ENCODE peak calls at places on chromosomes 5 and 9, in seven cellular contexts. A is lower leg skin, I is GM12878, S is tibial nerve, B is breast epithelium, G is heart left ventricle, J is Peyer's patch. W is an unnamed sample.

GRCh38 chr5:171580506-171581265 is 161.2 kb downstream of the FGF18 start:
- DNase-seq in J (no peak), I (no peak), A (no peak), B (no peak), S (no peak), G (no peak), W (peak; percentile 23)

GRCh38 chr9:14563902-14564578 is 129.2 kb downstream of the ZDHHC21 start:
- DNase-seq in A (no peak), I (no peak), J (no peak), S (no peak), B (no peak), G (no peak), W (no peak)

GRCh38 chr5:106875591-106876297 is 795.0 kb downstream of the EFNA5 start:
- DNase-seq in S (peak; percentile 29), B (no peak), A (no peak), J (no peak), I (no peak), G (no peak), W (peak; percentile 4)

GRCh38 chr5:86981898-86982297 is 285.8 kb upstream of the RASA1 start:
- DNase-seq in B (no peak), J (no peak), A (no peak), G (no peak), I (no peak), S (no peak), W (no peak)

GRCh38 chr5:163564321-163564924 is 59.0 kb downstream of the MAT2B start:
- DNase-seq in J (peak; percentile 64), G (no peak), B (peak; percentile 38), S (peak; percentile 89), A (no peak), I (peak; percentile 30), W (no peak)

GRCh38 chr9:75873707-75874106 is 16.8 kb upstream of the PCSK5 start:
- DNase-seq in B (no peak), A (no peak), J (no peak), G (no peak), I (no peak), S (no peak), W (no peak)

GRCh38 chr5:86665984-86666760 is 48.4 kb downstream of the COX7C start:
- DNase-seq in G (no peak), B (no peak), I (peak; percentile 21), J (peak; percentile 81), S (no peak), A (no peak), W (no peak)

GRCh38 chr5:149125386-149125891 is 15.9 kb upstream of the ABLIM3 start:
- DNase-seq in I (no peak), A (no peak), J (no peak), G (no peak), S (no peak), B (peak; percentile 45), W (no peak)

GRCh38 chr5:115423541-115423940 is 121.0 kb downstream of the FEM1C start:
- DNase-seq in S (peak; percentile 40), B (no peak), I (no peak), G (peak; percentile 85), J (no peak), A (peak; percentile 85), W (no peak)

GRCh38 chr9:92146610-92147009 is 31.4 kb upstream of the SPTLC1 start:
- DNase-seq in I (no peak), B (peak; percentile 13), J (no peak), G (no peak), S (no peak), A (no peak), W (no peak)

GRCh38 chr5:92885950-92886349 is 695.1 kb downstream of the NR2F1-AS1 start:
- DNase-seq in B (no peak), J (no peak), S (no peak), I (no peak), A (no peak), G (no peak), W (no peak)

GRCh38 chr5:1268056-1268455 is 26.8 kb downstream of the TERT start:
- DNase-seq in B (no peak), G (no peak), J (no peak), S (no peak), I (no peak), A (no peak), W (no peak)

GRCh38 chr5:147407094-147407681 is 102.7 kb downstream of the DPYSL3 start:
- DNase-seq in S (no peak), A (no peak), J (no peak), I (no peak), G (no peak), B (no peak), W (no peak)

GRCh38 chr5:83487155-83487554 is 15.6 kb downstream of the VCAN start:
- DNase-seq in J (no peak), G (no peak), I (no peak), S (no peak), B (no peak), A (no peak), W (no peak)

GRCh38 chr5:157473383-157474370 is 13.7 kb downstream of the NIPAL4 start:
- DNase-seq in B (no peak), J (no peak), S (no peak), G (no peak), I (no peak), A (no peak), W (no peak)

GRCh38 chr5:40017918-40018317 is 593.1 kb upstream of the DAB2 start:
- DNase-seq in G (no peak), S (no peak), A (no peak), I (no peak), B (no peak), J (no peak), W (no peak)

GRCh38 chr5:172508471-172509404 is 54.4 kb upstream of the SH3PXD2B start:
- DNase-seq in S (peak; percentile 3), J (no peak), I (no peak), G (no peak), A (peak; percentile 46), B (no peak), W (no peak)

GRCh38 chr9:123000371-123001068 is 32.9 kb upstream of the GPR21 start:
- DNase-seq in J (no peak), I (no peak), A (no peak), S (no peak), B (no peak), G (no peak), W (no peak)

GRCh38 chr9:121671612-121672155 is 20.2 kb downstream of the DAB2IP start:
- DNase-seq in J (no peak), B (no peak), I (no peak), G (no peak), A (no peak), S (no peak), W (no peak)

GRCh38 chr5:138354926-138355378 is 2.5 kb downstream of the KDM3B start:
- DNase-seq in A (no peak), J (peak; percentile 42), S (no peak), G (peak; percentile 26), B (no peak), I (peak; percentile 76), W (peak; percentile 71)

GRCh38 chr5:142356318-142356715 is 31.5 kb upstream of the SPRY4 start:
- DNase-seq in A (no peak), J (no peak), B (no peak), S (no peak), I (no peak), G (no peak), W (no peak)

DNA sequence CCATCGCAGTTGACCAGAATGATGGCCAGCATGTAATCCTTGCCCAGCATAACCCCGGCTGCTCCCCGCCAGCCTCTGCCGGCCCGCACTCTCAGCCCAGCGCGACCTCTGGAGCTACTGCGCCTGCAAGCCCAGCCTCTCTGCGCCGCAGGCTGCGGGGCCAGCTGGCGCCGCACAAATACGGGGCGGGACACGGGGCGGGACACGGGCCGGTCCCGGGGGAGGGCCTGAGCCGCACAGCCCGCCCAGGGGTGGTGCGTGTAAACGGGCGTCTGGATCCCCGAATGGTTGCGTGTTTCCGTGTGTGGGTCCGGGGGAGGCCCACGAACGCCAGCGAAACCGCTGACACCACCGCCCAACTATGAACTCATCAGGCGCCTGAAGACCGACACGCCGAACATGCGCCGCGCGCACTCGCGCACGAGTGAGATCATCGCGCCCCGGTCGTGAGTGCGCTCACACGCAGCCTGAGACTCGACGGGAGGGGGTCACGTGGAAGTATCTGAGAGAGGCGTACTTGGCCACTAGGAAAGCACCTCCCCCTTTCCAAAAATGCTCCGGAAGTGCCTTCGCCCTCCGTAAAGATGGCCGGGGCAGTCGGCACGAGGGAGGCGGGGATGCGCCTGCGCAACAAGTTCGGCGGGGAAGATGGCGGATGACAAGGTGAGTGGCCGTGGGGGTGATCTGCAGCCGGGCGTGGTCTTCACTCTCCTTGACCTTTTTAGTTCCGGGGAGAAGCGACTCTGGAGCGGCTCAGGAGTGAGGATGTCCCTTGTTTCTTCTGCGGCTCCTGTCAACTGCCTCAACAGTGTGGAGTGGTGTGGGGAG is at the start of the genes APBB3 and SLC35A4:
- DNase-seq in B (peak; percentile 97), G (peak; percentile 98), I (peak; percentile 96), J (peak; percentile 96), A (peak; percentile 99), S (peak; percentile 96), W (peak; percentile 93)
- TF ChIP-seq POLR2A in B (peak; percentile 67), G (peak; percentile 83), I (peak; percentile 97), J (peak; percentile 92), A (peak; percentile 47), S (peak; percentile 91), W (peak; percentile 91)

GRCh38 chr5:102229685-102230084 is 66.4 kb downstream of the SLCO4C1 start:
- DNase-seq in A (no peak), B (no peak), J (no peak), G (no peak), I (no peak), S (no peak), W (no peak)

GRCh38 chr5:102223542-102224444 is 72.3 kb downstream of the SLCO4C1 start:
- DNase-seq in A (no peak), B (no peak), I (no peak), J (no peak), G (no peak), S (no peak), W (no peak)

GRCh38 chr5:102222772-102223171 is 73.3 kb downstream of the SLCO4C1 start:
- DNase-seq in J (no peak), A (no peak), G (no peak), I (no peak), S (no peak), B (no peak), W (no peak)

GRCh38 chr5:102221949-102222348 is 74.1 kb downstream of the SLCO4C1 start:
- DNase-seq in I (no peak), S (no peak), G (no peak), J (no peak), B (no peak), A (no peak), W (no peak)

DNA sequence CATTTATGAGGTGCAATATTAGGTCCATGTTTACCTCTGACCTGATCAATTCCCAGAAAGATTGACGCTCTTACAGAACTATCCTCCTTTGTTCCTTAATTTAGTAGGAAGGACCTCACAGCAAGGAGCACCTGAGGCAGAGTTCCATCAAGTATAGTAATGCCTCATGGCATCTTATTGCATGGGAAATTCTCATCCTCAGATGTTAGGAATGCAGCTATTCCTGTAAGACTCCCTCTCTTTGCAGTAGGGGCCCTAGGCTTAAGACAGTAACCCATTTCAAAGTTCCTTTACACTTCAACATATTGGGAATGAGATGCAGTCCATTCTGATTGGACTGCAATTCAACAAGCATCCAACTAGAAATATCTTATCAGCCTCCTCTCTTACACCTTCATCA is 69.8 kb downstream of the SLCO4C1 start:
- DNase-seq in A (no peak), I (no peak), J (no peak), B (no peak), S (no peak), G (no peak), W (no peak)
- TF ChIP-seq POLR2A in A (no peak), I (no peak), J (no peak), B (no peak), S (no peak), G (no peak), W (no peak)

GRCh38 chr9:137255448-137256114 is 454 bp downstream of the NELFB start:
- DNase-seq in G (no peak), S (no peak), A (no peak), I (no peak), J (peak; percentile 39), B (no peak), W (peak; percentile 92)
- TF ChIP-seq POLR2A in G (no peak), S (no peak), A (no peak), I (no peak), J (no peak), B (no peak), W (no peak)

GRCh38 chr5:15008476-15008875 is 136.9 kb upstream of the ANKH start:
- DNase-seq in G (peak; percentile 91), B (peak; percentile 97), S (peak; percentile 94), A (peak; percentile 98), I (no peak), J (peak; percentile 34), W (peak; percentile 80)
- TF ChIP-seq POLR2A in G (no peak), B (no peak), S (no peak), A (no peak), I (no peak), J (no peak), W (no peak)

W was measured in H54.